ENCODE peak calls at places on chromosome 14, in eight cellular contexts. L is A549, D is K562, X is GM12878, J is H1, R is endothelial cell of umbilical vein, W is HCT116, O is HepG2. I is an unnamed sample.

GRCh38 chr14:100737526-100737925 is 10.8 kb downstream of the DLK1 start:
- DNase-seq in X (no peak), R (no peak), D (no peak), J (no peak), L (no peak), O (no peak), W (no peak), I (no peak)

GRCh38 chr14:101916816-101917412 is 47.5 kb upstream of the DYNC1H1 start:
- DNase-seq in D (no peak), X (no peak), R (no peak), W (no peak), J (no peak), L (no peak), O (no peak), I (no peak)

GRCh38 chr14:61472025-61472672 is 150.8 kb downstream of the PRKCH start:
- DNase-seq in L (peak), X (no peak), J (no peak), R (peak), D (no peak), O (peak), W (no peak), I (peak)

GRCh38 chr14:71267691-71268090 is 360.4 kb downstream of the PCNX1 start:
- DNase-seq in J (no peak), O (no peak), R (peak), W (no peak), D (no peak), L (no peak), X (no peak), I (no peak)

GRCh38 chr14:52369305-52369781 is 55.2 kb downstream of the PTGER2 start:
- DNase-seq in J (no peak), O (no peak), D (no peak), R (no peak), L (no peak), W (no peak), X (no peak), I (no peak)

GRCh38 chr14:37844614-37845013 is 249.2 kb downstream of the TTC6 start:
- DNase-seq in X (no peak), D (no peak), W (no peak), L (no peak), R (no peak), O (no peak), J (no peak), I (no peak)

GRCh38 chr14:95993768-95994592 is 45.2 kb upstream of the C14orf132 start:
- DNase-seq in J (peak), W (peak), D (peak), O (peak), L (peak), R (peak), X (peak), I (peak)

GRCh38 chr14:55126089-55126488 is 3.0 kb upstream of the LGALS3 start:
- DNase-seq in L (no peak), D (no peak), R (no peak), X (no peak), J (no peak), W (no peak), O (no peak), I (no peak)

GRCh38 chr14:24938593-24938992 is 111.4 kb downstream of the STXBP6 start:
- DNase-seq in L (no peak), O (no peak), W (no peak), X (no peak), R (no peak), J (no peak), D (no peak), I (no peak)
- TF ChIP-seq MAX in L (no peak), O (no peak), W (no peak), X (no peak), R (no peak), J (no peak), D (no peak), I (no peak)

GRCh38 chr14:22829661-22830328 is at the start of gene MRPL52:
- DNase-seq in D (peak), O (peak), J (peak), L (peak), X (no peak), R (peak), W (peak), I (peak)
- TF ChIP-seq POLR2A in D (peak), O (peak), J (no peak), L (peak), X (peak), R (peak), W (peak), I (peak)

DNA sequence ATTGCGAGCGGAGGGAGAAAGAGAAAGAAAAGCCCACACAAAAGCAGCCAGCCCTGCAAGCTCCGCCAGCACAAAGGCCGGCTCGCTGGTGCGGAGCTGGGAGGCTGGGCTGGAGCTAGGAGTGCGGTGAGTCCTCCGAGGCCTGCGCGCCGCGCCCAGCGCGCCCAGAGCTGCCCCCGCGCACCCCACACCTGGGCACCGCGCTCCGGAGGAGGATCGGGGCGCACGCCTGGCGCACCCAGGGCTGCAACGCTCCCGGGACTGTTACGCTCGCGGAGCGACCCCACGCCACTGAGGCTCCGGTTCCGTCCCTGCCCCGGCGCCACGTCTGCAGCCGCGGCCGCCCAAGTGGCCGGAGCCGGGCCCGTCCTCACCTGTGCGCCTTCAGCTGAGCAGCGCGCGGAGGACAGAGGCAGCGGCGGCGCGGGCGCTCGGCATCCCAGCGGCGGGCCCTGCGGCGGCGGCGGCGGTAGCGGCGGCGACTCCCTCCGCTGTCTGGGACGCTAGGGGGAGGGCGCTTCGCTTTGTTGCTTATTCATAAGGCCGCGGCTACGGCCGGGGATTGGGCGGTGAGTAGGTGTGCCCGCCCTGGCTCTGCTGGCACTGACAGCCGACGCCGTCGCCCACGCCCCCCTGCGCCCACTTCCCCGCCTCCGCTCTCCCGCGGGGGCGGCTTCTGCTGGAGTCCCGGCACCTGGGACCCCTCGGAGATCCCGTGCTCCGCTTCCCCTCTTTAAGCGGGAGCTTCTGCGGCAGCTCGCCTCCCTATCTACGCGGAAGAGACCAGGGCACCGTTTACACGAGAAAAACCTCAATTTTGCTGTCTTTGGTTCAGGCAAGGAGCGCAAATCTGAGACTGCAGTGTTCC is at the start of gene ARMH4:
- DNase-seq in X (no peak), L (peak), J (peak), D (peak), W (peak), O (peak), R (peak), I (peak)
- TF ChIP-seq CTCF in X (no peak), L (no peak), J (no peak), D (no peak), W (no peak), O (peak), R (no peak), I (no peak)

GRCh38 chr14:86641310-86641709 is 1111.4 kb downstream of the FLRT2 start:
- DNase-seq in X (no peak), R (no peak), J (no peak), O (no peak), L (no peak), W (no peak), D (no peak), I (no peak)

GRCh38 chr14:86640288-86640687 is 1110.3 kb downstream of the FLRT2 start:
- DNase-seq in W (no peak), X (no peak), D (no peak), L (no peak), O (no peak), J (no peak), R (no peak), I (no peak)

GRCh38 chr14:86639146-86639545 is 1109.2 kb downstream of the FLRT2 start:
- DNase-seq in W (no peak), R (no peak), O (no peak), D (no peak), L (no peak), J (no peak), X (no peak), I (peak)
- TF ChIP-seq MAX in W (no peak), R (no peak), O (no peak), D (no peak), L (no peak), J (no peak), X (no peak), I (no peak)

GRCh38 chr14:92491782-92492181 is 21.8 kb upstream of the RIN3 start:
- DNase-seq in L (no peak), X (no peak), O (no peak), R (no peak), W (no peak), J (no peak), D (no peak), I (no peak)
- TF ChIP-seq POLR2A in L (no peak), X (no peak), O (no peak), R (no peak), W (no peak), J (no peak), D (no peak), I (no peak)

DNA sequence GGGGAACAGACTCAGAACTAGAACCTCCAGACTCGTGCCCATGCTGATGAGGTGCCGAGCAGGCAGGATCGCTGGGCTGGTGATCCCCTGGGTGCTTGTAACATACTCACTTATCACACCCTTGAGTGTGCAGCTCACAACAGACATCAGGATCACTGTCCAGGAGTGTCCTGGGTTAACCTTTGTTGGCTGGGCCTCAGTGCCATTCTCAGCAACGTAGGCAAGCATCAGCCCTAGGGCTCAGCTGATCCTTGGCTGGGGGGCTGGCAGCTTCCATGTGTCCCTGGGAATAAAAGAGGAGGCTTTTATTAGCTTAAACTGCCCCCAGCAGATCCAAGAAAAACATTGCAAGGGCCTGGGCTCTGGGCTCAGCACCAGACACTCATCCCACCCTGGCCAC is 1.6 kb downstream of the TMEM229B start:
- DNase-seq in D (no peak), J (no peak), R (no peak), L (no peak), W (no peak), O (no peak), X (no peak), I (no peak)
- TF ChIP-seq CTCF in D (no peak), J (no peak), R (no peak), L (no peak), W (no peak), O (no peak), X (no peak), I (no peak)

GRCh38 chr14:99351166-99352007 is 79.4 kb upstream of the BCL11B start:
- DNase-seq in W (no peak), D (no peak), X (no peak), R (no peak), L (no peak), J (no peak), O (no peak), I (no peak)

GRCh38 chr14:99350751-99351150 is 78.8 kb upstream of the BCL11B start:
- DNase-seq in R (no peak), D (no peak), X (no peak), W (no peak), L (no peak), O (no peak), J (no peak), I (no peak)

GRCh38 chr14:99349721-99350495 is 77.9 kb upstream of the BCL11B start:
- DNase-seq in R (no peak), L (no peak), W (no peak), X (no peak), J (no peak), D (no peak), O (no peak), I (no peak)

GRCh38 chr14:99347561-99347960 is 75.6 kb upstream of the BCL11B start:
- DNase-seq in L (no peak), X (no peak), D (no peak), J (no peak), W (no peak), O (no peak), R (no peak), I (no peak)

GRCh38 chr14:99348816-99349609 is 77.0 kb upstream of the BCL11B start:
- DNase-seq in J (no peak), W (no peak), X (no peak), D (no peak), L (no peak), O (no peak), R (no peak), I (peak)
- TF ChIP-seq MAX in J (no peak), W (no peak), X (no peak), D (no peak), L (no peak), O (no peak), R (no peak), I (no peak)

GRCh38 chr14:105020815-105021655 is at the start of gene CDCA4:
- DNase-seq in O (peak), R (peak), X (peak), W (peak), J (peak), D (peak), L (peak), I (peak)
- TF ChIP-seq POLR2A in O (peak), R (peak), X (peak), W (no peak), J (peak), D (peak), L (peak), I (peak)

I was measured in NB4.